ENCODE peak calls at places on chromosome 4, in five cellular contexts. Y is CD4-positive, alpha-beta T cell; F is IMR-90; Z is dorsolateral prefrontal cortex; L is choroid plexus epithelial cell. K is an unnamed sample.

GRCh38 chr4:159216834-159217233 is 114.0 kb downstream of the RAPGEF2 start:
- DNase-seq in Y (no peak), F (no peak), Z (no peak), L (no peak), K (no peak)

GRCh38 chr4:111512081-111512774 is 633.0 kb upstream of the FAM241A start:
- DNase-seq in L (peak; percentile 89), Y (no peak), F (peak; percentile 95), Z (no peak), K (no peak)

GRCh38 chr4:176451441-176451840 is 131.7 kb downstream of the SPCS3 start:
- DNase-seq in L (no peak), Z (peak; percentile 60), Y (no peak), F (no peak), K (no peak)

GRCh38 chr4:158013858-158014257 is 159.0 kb downstream of the GASK1B start:
- DNase-seq in Y (no peak), Z (no peak), L (peak; percentile 76), F (peak; percentile 85), K (no peak)

GRCh38 chr4:111689214-111689613 is 456.0 kb upstream of the FAM241A start:
- DNase-seq in Z (no peak), L (peak; percentile 34), F (peak; percentile 14), Y (no peak), K (no peak)

GRCh38 chr4:88610771-88611170 is 18.5 kb downstream of the HERC3 start:
- DNase-seq in Z (peak; percentile 55), Y (no peak), L (no peak), F (peak; percentile 31), K (no peak)

GRCh38 chr4:91837608-91838029 is 466.1 kb upstream of the GRID2 start:
- DNase-seq in Y (no peak), Z (no peak), F (no peak), L (peak; percentile 66), K (no peak)

GRCh38 chr4:140809671-140810070 is 53.5 kb upstream of the TBC1D9 start:
- DNase-seq in F (no peak), L (no peak), Y (no peak), Z (no peak), K (no peak)

GRCh38 chr4:5203309-5203708 is 152.0 kb downstream of the STK32B start:
- DNase-seq in Y (no peak), F (peak; percentile 16), L (no peak), Z (no peak), K (no peak)

GRCh38 chr4:139560396-139561084 is 4.5 kb upstream of the SETD7 start:
- DNase-seq in Z (no peak), L (peak; percentile 30), F (no peak), Y (no peak), K (no peak)

GRCh38 chr4:55949480-55949802 is 696 bp downstream of the CEP135 start:
- DNase-seq in Y (no peak), F (no peak), L (no peak), Z (no peak), K (no peak)

GRCh38 chr4:20612313-20612712 is 87.9 kb upstream of the PACRGL start:
- DNase-seq in Y (no peak), F (peak; percentile 67), L (peak; percentile 38), Z (no peak), K (no peak)

GRCh38 chr4:105227054-105227453 is 80.4 kb downstream of the TET2 start:
- DNase-seq in F (no peak), Z (no peak), Y (no peak), L (no peak), K (no peak)

GRCh38 chr4:80806472-80806871 is 224.0 kb upstream of the BMP3 start:
- DNase-seq in F (no peak), L (no peak), Z (no peak), Y (no peak), K (no peak)

GRCh38 chr4:14111730-14112171 is 484.2 kb upstream of the BOD1L1 start:
- DNase-seq in L (no peak), Y (no peak), Z (no peak), F (peak; percentile 13), K (no peak)

GRCh38 chr4:128286474-128287158 is 997 bp downstream of the PGRMC2 start:
- DNase-seq in Z (no peak), Y (peak; percentile 24), F (peak; percentile 61), L (peak; percentile 80), K (peak; percentile 21)

K was measured in activated T-helper 2 cell treated with anti-CD3 and anti-CD28 coated beads, Interferon-gamma antibody, Interleukin-2, Interleukin-4, amounts not matched to agents 10 μg/mL and 5 μg/mL and 100 μg/mL, durations not matched to agents 14 hours and 24 hours and 36 hours.